ENCODE peak calls at places on chromosome 2, in four cellular contexts. One of them, this sample, is unnamed. For H3K4me1 and H3K36me3, the result is how much of the 10 kb centered on the place peaks cover.

GRCh38 chr2:38613849-38614213 is 11.1 kb upstream of the HNRNPLL start:
- DNase-seq in stomach: no peak
- DNase-seq in aorta: no peak
- DNase-seq in heart left ventricle: no peak
- DNase-seq in this sample: no peak

GRCh38 chr2:236177604-236177966 is 9.4 kb upstream of the GBX2 start:
- DNase-seq in stomach: no peak
- DNase-seq in aorta: no peak
- DNase-seq in heart left ventricle: peak
- DNase-seq in this sample: no peak

GRCh38 chr2:29430382-29431112 is 315.3 kb downstream of the CLIP4 start:
- DNase-seq in stomach: no peak
- DNase-seq in aorta: no peak
- DNase-seq in heart left ventricle: no peak
- DNase-seq in this sample: no peak

GRCh38 chr2:226079677-226080076 is 680.2 kb downstream of the NYAP2 start:
- DNase-seq in stomach: no peak
- DNase-seq in aorta: no peak
- DNase-seq in heart left ventricle: no peak
- DNase-seq in this sample: peak

GRCh38 chr2:205695460-205695979 is 13.2 kb downstream of the NRP2 start:
- DNase-seq in stomach: no peak
- DNase-seq in aorta: no peak
- DNase-seq in heart left ventricle: no peak
- DNase-seq in this sample: no peak

GRCh38 chr2:132977812-132978529 is 308.0 kb upstream of the LYPD1 start:
- DNase-seq in stomach: no peak
- DNase-seq in aorta: no peak
- DNase-seq in heart left ventricle: no peak
- DNase-seq in this sample: no peak

GRCh38 chr2:120236791-120237190 is 13.6 kb upstream of the TMEM185B start:
- DNase-seq in stomach: peak
- DNase-seq in aorta: no peak
- DNase-seq in heart left ventricle: no peak
- DNase-seq in this sample: no peak

GRCh38 chr2:67516899-67517530 is 119.9 kb downstream of the ETAA1 start:
- DNase-seq in stomach: no peak
- DNase-seq in aorta: no peak
- DNase-seq in heart left ventricle: no peak
- DNase-seq in this sample: no peak

GRCh38 chr2:95049088-95049955 is 23.8 kb downstream of the MAL start:
- DNase-seq in stomach: no peak
- DNase-seq in aorta: no peak
- DNase-seq in heart left ventricle: no peak
- DNase-seq in this sample: no peak

GRCh38 chr2:240208096-240208495 is 67.6 kb upstream of the OTOS start:
- DNase-seq in stomach: no peak
- DNase-seq in aorta: peak
- DNase-seq in heart left ventricle: no peak
- DNase-seq in this sample: no peak

GRCh38 chr2:224931956-224932355 is 110.3 kb downstream of the DOCK10 start:
- DNase-seq in stomach: no peak
- DNase-seq in aorta: no peak
- DNase-seq in heart left ventricle: no peak
- DNase-seq in this sample: no peak

GRCh38 chr2:64698068-64698645 is 44.4 kb upstream of the SERTAD2 start:
- DNase-seq in stomach: no peak
- DNase-seq in aorta: no peak
- DNase-seq in heart left ventricle: no peak
- DNase-seq in this sample: no peak

GRCh38 chr2:64697286-64698023 is 43.7 kb upstream of the SERTAD2 start:
- DNase-seq in stomach: no peak
- DNase-seq in aorta: no peak
- DNase-seq in heart left ventricle: no peak
- DNase-seq in this sample: no peak

GRCh38 chr2:64700133-64700809 is 46.6 kb upstream of the SERTAD2 start:
- DNase-seq in stomach: no peak
- DNase-seq in aorta: no peak
- DNase-seq in heart left ventricle: no peak
- DNase-seq in this sample: no peak

GRCh38 chr2:64698668-64699444 is 45.1 kb upstream of the SERTAD2 start:
- DNase-seq in stomach: no peak
- DNase-seq in aorta: no peak
- DNase-seq in heart left ventricle: no peak
- DNase-seq in this sample: peak

DNA sequence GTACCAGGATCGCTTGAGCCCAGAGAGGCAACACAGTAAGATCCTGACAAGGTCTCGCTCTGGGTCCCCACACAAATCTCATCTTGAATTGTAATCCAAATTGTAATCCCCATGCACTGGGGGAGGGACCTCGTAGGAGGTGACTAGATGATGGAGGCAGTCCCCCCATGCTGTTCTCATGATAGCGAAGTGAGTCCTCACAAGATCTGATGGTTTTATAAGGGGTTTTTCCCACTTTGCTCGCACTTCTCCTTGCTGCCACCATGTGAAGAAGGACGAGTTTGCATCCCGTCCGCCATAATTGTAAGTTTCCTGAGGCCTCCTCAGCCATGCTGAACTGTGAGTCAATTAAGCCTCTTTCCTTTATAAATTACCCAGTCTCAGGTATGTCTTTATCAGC is 46.0 kb upstream of the SERTAD2 start:
- DNase-seq in stomach: no peak
- DNase-seq in aorta: no peak
- DNase-seq in heart left ventricle: no peak
- DNase-seq in this sample: no peak
- H3K4me1 ChIP-seq in stomach: under half
- H3K4me1 ChIP-seq in aorta: under half
- H3K4me1 ChIP-seq in heart left ventricle: under half
- H3K4me1 ChIP-seq in this sample: under half

DNA sequence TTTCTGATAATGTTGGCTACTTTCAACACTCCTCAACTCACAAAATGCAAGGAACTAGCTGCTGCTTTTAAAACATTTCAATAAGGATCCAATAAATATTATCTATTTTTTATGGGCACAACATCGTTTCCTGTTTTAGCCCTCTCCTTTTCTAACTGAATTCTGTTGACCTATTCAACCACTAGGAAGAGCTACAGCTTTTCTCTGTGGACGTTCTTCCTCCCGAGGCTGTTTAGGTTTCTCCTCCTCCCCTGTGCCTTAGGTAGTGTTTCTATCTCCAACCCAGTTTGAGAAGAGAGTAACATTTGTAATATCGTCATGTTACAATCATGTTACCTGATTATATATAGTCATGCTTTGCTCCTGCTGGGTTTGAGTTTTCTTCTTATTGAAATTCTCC is 91.3 kb upstream of the ITGB6 start:
- DNase-seq in stomach: no peak
- DNase-seq in aorta: no peak
- DNase-seq in heart left ventricle: no peak
- DNase-seq in this sample: no peak
- H3K36me3 ChIP-seq in stomach: under half
- H3K36me3 ChIP-seq in aorta: under half
- H3K36me3 ChIP-seq in heart left ventricle: half or more
- H3K36me3 ChIP-seq in this sample: half or more

DNA sequence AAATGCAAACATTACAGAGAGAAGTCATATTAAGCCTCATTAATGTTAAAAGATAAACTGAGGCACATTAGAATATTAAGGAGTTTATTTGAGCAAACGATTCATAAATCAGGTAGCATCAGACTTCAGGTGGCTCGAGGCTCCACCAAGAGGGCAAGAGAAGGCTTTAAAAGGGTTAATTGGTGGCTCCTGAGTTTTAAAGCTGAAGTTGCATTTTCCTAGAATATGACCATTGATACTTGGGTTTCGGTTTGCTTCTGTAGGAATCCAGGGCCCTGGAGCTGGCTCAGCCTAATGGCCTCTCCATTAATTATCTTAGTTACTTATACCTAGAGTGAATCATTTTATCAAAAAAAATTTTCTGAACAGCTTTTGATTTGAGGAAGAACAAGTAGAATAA is 123.7 kb upstream of the NABP1 start:
- DNase-seq in stomach: no peak
- DNase-seq in aorta: no peak
- DNase-seq in heart left ventricle: no peak
- DNase-seq in this sample: no peak
- H3K27ac ChIP-seq in stomach: no peak
- H3K27ac ChIP-seq in aorta: no peak
- H3K27ac ChIP-seq in heart left ventricle: no peak
- H3K27ac ChIP-seq in this sample: no peak

GRCh38 chr2:86185517-86186212 is 9.6 kb downstream of the IMMT start:
- DNase-seq in stomach: no peak
- DNase-seq in aorta: no peak
- DNase-seq in heart left ventricle: no peak
- DNase-seq in this sample: no peak
- H3K4me1 ChIP-seq in stomach: half or more
- H3K4me1 ChIP-seq in aorta: under half
- H3K4me1 ChIP-seq in heart left ventricle: under half
- H3K4me1 ChIP-seq in this sample: under half

GRCh38 chr2:27204566-27204965 is 7.3 kb upstream of the ATRAID start:
- DNase-seq in stomach: no peak
- DNase-seq in aorta: no peak
- DNase-seq in heart left ventricle: no peak
- DNase-seq in this sample: no peak

GRCh38 chr2:27203741-27204140 is 8.1 kb upstream of the ATRAID start:
- DNase-seq in stomach: no peak
- DNase-seq in aorta: no peak
- DNase-seq in heart left ventricle: no peak
- DNase-seq in this sample: no peak

GRCh38 chr2:27205206-27205605 is 6.6 kb upstream of the ATRAID start:
- DNase-seq in stomach: no peak
- DNase-seq in aorta: no peak
- DNase-seq in heart left ventricle: no peak
- DNase-seq in this sample: no peak

GRCh38 chr2:27201675-27202074 is 10.2 kb upstream of the ATRAID start:
- DNase-seq in stomach: no peak
- DNase-seq in aorta: no peak
- DNase-seq in heart left ventricle: no peak
- DNase-seq in this sample: no peak

GRCh38 chr2:27202829-27203228 is 9.0 kb upstream of the ATRAID start:
- DNase-seq in stomach: no peak
- DNase-seq in aorta: no peak
- DNase-seq in heart left ventricle: no peak
- DNase-seq in this sample: no peak
- H3K36me3 ChIP-seq in stomach: half or more
- H3K36me3 ChIP-seq in aorta: under half
- H3K36me3 ChIP-seq in heart left ventricle: half or more
- H3K36me3 ChIP-seq in this sample: half or more

GRCh38 chr2:58350484-58350883 is 109.4 kb upstream of the FANCL start:
- DNase-seq in stomach: no peak
- DNase-seq in aorta: no peak
- DNase-seq in heart left ventricle: no peak
- DNase-seq in this sample: no peak

DNA sequence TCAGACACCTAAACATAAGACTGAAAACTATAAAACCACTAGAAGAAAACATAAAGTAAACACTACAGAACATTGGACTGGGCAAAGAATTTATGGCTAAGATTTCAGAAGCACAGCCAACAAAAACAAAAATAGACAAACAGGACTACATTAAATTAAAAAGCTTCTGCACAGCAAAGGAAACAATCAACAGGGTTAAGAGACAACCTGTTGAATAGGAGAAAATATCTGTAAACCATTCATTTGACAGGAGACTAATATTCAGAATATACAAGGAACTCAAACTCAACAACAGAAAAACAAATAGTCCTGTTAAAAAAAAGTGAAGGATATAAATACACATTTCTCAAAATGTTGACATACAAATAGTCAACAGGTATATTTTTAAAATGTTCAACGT is 106.7 kb upstream of the FANCL start:
- DNase-seq in stomach: no peak
- DNase-seq in aorta: no peak
- DNase-seq in heart left ventricle: no peak
- DNase-seq in this sample: no peak
- H3K27ac ChIP-seq in stomach: no peak
- H3K27ac ChIP-seq in aorta: no peak
- H3K27ac ChIP-seq in heart left ventricle: no peak
- H3K27ac ChIP-seq in this sample: no peak

This sample was measured in SJSA1.